ENCODE peak calls at places on chromosomes 5 and 9, in nine cellular contexts. Y, E, M, D, F, X, K, S and U are unnamed samples.
A peak's percentile ranks its signal among the peaks of the same experiment; 100 is the strongest.

GRCh38 chr5:149069711-149070110 is 6.8 kb upstream of the SH3TC2 start:
- DNase-seq in S (no peak), D (no peak), F (no peak), M (no peak), Y (no peak), K (no peak), E (no peak), X (no peak), U (no peak)

GRCh38 chr9:127926961-127927456 is 3.6 kb downstream of the PIP5KL1 start:
- DNase-seq in F (no peak), D (no peak), S (no peak), M (no peak), E (no peak), Y (no peak), K (no peak), X (no peak), U (no peak)

GRCh38 chr9:38687389-38687842 is 32.5 kb downstream of the FAM240B start:
- DNase-seq in Y (peak; percentile 87), D (peak; percentile 44), E (no peak), X (peak; percentile 42), F (no peak), K (peak; percentile 61), S (peak; percentile 80), M (no peak), U (no peak)

GRCh38 chr9:121369595-121370265 is at the start of gene STOM:
- DNase-seq in S (peak; percentile 96), F (peak; percentile 22), E (peak; percentile 94), K (peak; percentile 94), M (peak; percentile 63), X (no peak), D (peak; percentile 22), Y (peak; percentile 88), U (peak; percentile 96)

GRCh38 chr5:68093455-68094159 is 121.9 kb upstream of the PIK3R1 start:
- DNase-seq in M (no peak), F (no peak), Y (no peak), K (no peak), S (no peak), X (no peak), E (no peak), D (no peak), U (no peak)

GRCh38 chr5:95861221-95861857 is 38.8 kb upstream of the GLRX start:
- DNase-seq in Y (peak; percentile 70), S (no peak), M (peak; percentile 97), F (no peak), K (peak; percentile 98), E (peak; percentile 100), X (peak; percentile 24), D (peak; percentile 94), U (peak; percentile 90)

GRCh38 chr5:54049144-54049543 is 261.2 kb downstream of the ARL15 start:
- DNase-seq in Y (no peak), X (no peak), M (no peak), D (no peak), K (no peak), E (no peak), F (no peak), S (no peak), U (no peak)

GRCh38 chr5:147963948-147964693 is 57.8 kb upstream of the C5orf46 start:
- DNase-seq in M (no peak), E (no peak), F (no peak), D (no peak), Y (no peak), X (no peak), K (no peak), S (no peak), U (no peak)

GRCh38 chr9:34578241-34579096 is 11.1 kb downstream of the CNTFR start:
- DNase-seq in X (no peak), K (peak; percentile 60), Y (no peak), D (no peak), M (no peak), F (no peak), E (peak; percentile 31), S (no peak), U (no peak)

GRCh38 chr9:81190659-81191058 is 498.7 kb downstream of the TLE1 start:
- DNase-seq in D (no peak), M (no peak), E (no peak), F (no peak), X (no peak), K (no peak), Y (no peak), S (no peak), U (no peak)

GRCh38 chr9:69371001-69371400 is 46.0 kb downstream of the ENTREP1 start:
- DNase-seq in E (no peak), M (no peak), K (peak; percentile 58), S (no peak), Y (no peak), X (no peak), F (no peak), D (no peak), U (no peak)

GRCh38 chr5:111392181-111392580 is 120.2 kb downstream of the STARD4 start:
- DNase-seq in Y (no peak), E (no peak), X (no peak), D (no peak), S (no peak), F (no peak), M (no peak), K (no peak), U (no peak)
- H3K9me3 ChIP-seq in Y (no peaks in the 10 kb centered on the region), E (no peaks in the 10 kb centered on the region), X (no peaks in the 10 kb centered on the region), D (no peaks in the 10 kb centered on the region), S (no peaks in the 10 kb centered on the region), F (no peaks in the 10 kb centered on the region), M (no peaks in the 10 kb centered on the region), K (no peaks in the 10 kb centered on the region), U (no peaks in the 10 kb centered on the region)

GRCh38 chr9:752201-752600 is 89.3 kb upstream of the DMRT1 start:
- DNase-seq in X (no peak), D (peak; percentile 82), E (peak; percentile 97), K (peak; percentile 89), M (peak; percentile 82), S (peak; percentile 83), F (no peak), Y (no peak), U (peak; percentile 86)
- H3K4me3 ChIP-seq in X (no peak overlapping the region), D (no peak overlapping the region), E (no peak overlapping the region), K (no peak overlapping the region), M (no peak overlapping the region), S (no peak overlapping the region), F (no peak overlapping the region), Y (no peak overlapping the region), U (no peak overlapping the region)

GRCh38 chr5:27474054-27474323 is 435.6 kb upstream of the CDH9 start:
- DNase-seq in K (no peak), F (no peak), Y (no peak), D (no peak), X (no peak), M (no peak), S (no peak), E (no peak), U (no peak)

GRCh38 chr5:27473300-27474053 is 435.1 kb upstream of the CDH9 start:
- DNase-seq in D (no peak), Y (no peak), K (no peak), M (no peak), X (no peak), F (no peak), E (no peak), S (no peak), U (no peak)

GRCh38 chr5:27472000-27472763 is 433.8 kb upstream of the CDH9 start:
- DNase-seq in X (no peak), Y (no peak), K (peak; percentile 2), D (no peak), M (no peak), S (no peak), E (peak; percentile 12), F (peak; percentile 91), U (no peak)

GRCh38 chr5:27474395-27474794 is 436.0 kb upstream of the CDH9 start:
- DNase-seq in M (no peak), Y (no peak), D (no peak), S (no peak), K (no peak), X (no peak), E (no peak), F (no peak), U (no peak)

DNA sequence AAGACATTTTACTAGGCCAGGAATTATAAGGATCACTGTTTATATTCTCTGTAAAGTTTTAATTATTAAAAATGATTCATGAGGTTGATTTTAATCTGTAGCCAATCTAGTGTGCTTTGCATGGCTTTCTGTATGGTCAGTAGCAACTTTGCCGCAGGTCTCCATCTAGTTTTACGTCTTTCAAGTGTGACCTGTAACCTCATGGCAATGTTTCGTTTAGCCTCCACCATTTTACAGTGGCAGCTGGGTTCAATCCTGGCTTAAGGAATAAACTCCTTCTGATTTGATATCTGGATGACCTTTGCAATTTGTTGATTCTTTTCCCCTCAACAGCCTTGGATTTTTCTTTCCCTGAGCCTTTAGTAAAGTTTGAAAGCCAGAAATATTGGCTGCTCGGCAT is 434.5 kb upstream of the CDH9 start:
- DNase-seq in X (no peak), S (no peak), K (no peak), E (no peak), M (no peak), D (no peak), F (no peak), Y (no peak), U (no peak)
- H3K9me3 ChIP-seq in X (peaks cover 6% of the 10 kb centered on the region), S (peaks cover 4% of the 10 kb centered on the region), K (no peaks in the 10 kb centered on the region), E (no peaks in the 10 kb centered on the region), M (peaks cover 3% of the 10 kb centered on the region), D (peaks cover 3% of the 10 kb centered on the region), F (peaks cover 3% of the 10 kb centered on the region), Y (peaks cover 12% of the 10 kb centered on the region), U (peaks cover 17% of the 10 kb centered on the region)

GRCh38 chr5:103036601-103037000 is 83.3 kb downstream of the GIN1 start:
- DNase-seq in K (peak; percentile 29), D (no peak), X (no peak), S (no peak), E (peak; percentile 39), Y (no peak), F (no peak), M (no peak), U (no peak)

GRCh38 chr5:103037673-103038455 is 82.1 kb downstream of the GIN1 start:
- DNase-seq in K (no peak), M (no peak), S (no peak), Y (no peak), F (no peak), E (peak; percentile 10), X (no peak), D (peak; percentile 61), U (no peak)

GRCh38 chr5:103035701-103036100 is 84.2 kb downstream of the GIN1 start:
- DNase-seq in K (no peak), S (no peak), X (no peak), D (no peak), Y (no peak), E (no peak), M (no peak), F (no peak), U (peak; percentile 39)

GRCh38 chr5:103041071-103041676 is 78.8 kb downstream of the GIN1 start:
- DNase-seq in F (no peak), D (peak; percentile 88), M (peak; percentile 10), K (peak; percentile 74), X (peak; percentile 49), E (peak; percentile 81), Y (no peak), S (no peak), U (no peak)
- H3K4me3 ChIP-seq in F (no peak overlapping the region), D (no peak overlapping the region), M (no peak overlapping the region), K (no peak overlapping the region), X (no peak overlapping the region), E (no peak overlapping the region), Y (no peak overlapping the region), S (no peak overlapping the region), U (no peak overlapping the region)

GRCh38 chr9:122642226-122642625 is 15.2 kb downstream of the OR1B1 start:
- DNase-seq in D (peak; percentile 15), S (no peak), Y (no peak), M (no peak), X (no peak), F (no peak), K (no peak), E (no peak), U (no peak)
- H3K9me3 ChIP-seq in D (no peaks in the 10 kb centered on the region), S (peaks cover 7% of the 10 kb centered on the region), Y (no peaks in the 10 kb centered on the region), M (no peaks in the 10 kb centered on the region), X (no peaks in the 10 kb centered on the region), F (peaks cover 11% of the 10 kb centered on the region), K (no peaks in the 10 kb centered on the region), E (no peaks in the 10 kb centered on the region), U (no peaks in the 10 kb centered on the region)